ENCODE peak calls at places on chromosomes 3 and 15, in nine cellular contexts. Y is suprapubic skin, T is left lung, R is PC-3, Q is left colon, J is stomach, M is HS-27A, X is aorta, E is mucosa of descending colon. P is an unnamed sample.

GRCh38 chr15:96893159-96893906 is 562.8 kb downstream of the NR2F2 start:
- DNase-seq in Y (no peak), T (no peak), R (peak; percentile 13), Q (no peak), J (peak; percentile 33), M (no peak), X (no peak), E (no peak), P (peak; percentile 16)

GRCh38 chr3:12318758-12319621 is 30.1 kb downstream of the PPARG start:
- DNase-seq in Y (no peak), T (no peak), R (peak; percentile 48), Q (no peak), J (no peak), M (no peak), X (no peak), E (no peak), P (peak; percentile 73)

GRCh38 chr3:18419232-18419631 is 5.9 kb downstream of the SATB1 start:
- DNase-seq in Y (no peak), T (no peak), R (peak; percentile 40), Q (no peak), J (no peak), M (no peak), X (no peak), E (no peak), P (no peak)

GRCh38 chr3:106326941-106327765 is 458.3 kb upstream of the CBLB start:
- DNase-seq in Y (no peak), T (no peak), R (peak; percentile 16), Q (no peak), J (no peak), M (no peak), X (no peak), E (no peak), P (peak; percentile 78)

GRCh38 chr3:83195243-83195642 is 1433.8 kb upstream of the GBE1 start:
- DNase-seq in Y (no peak), T (no peak), R (no peak), Q (no peak), J (no peak), M (no peak), X (no peak), E (no peak), P (no peak)

GRCh38 chr15:44735482-44736260 is 657 bp upstream of the TRIM69 start:
- DNase-seq in Y (no peak), T (no peak), R (no peak), Q (peak; percentile 27), J (no peak), M (no peak), X (peak; percentile 81), E (no peak), P (no peak)

GRCh38 chr3:154243353-154243752 is 80.9 kb downstream of the DHX36 start:
- DNase-seq in Y (no peak), T (no peak), R (peak; percentile 21), Q (no peak), J (no peak), M (no peak), X (no peak), E (no peak), P (peak; percentile 52)

GRCh38 chr15:88378259-88378658 is 88.9 kb downstream of the MRPL46 start:
- DNase-seq in Y (no peak), T (no peak), R (no peak), Q (no peak), J (no peak), M (no peak), X (no peak), E (no peak), P (peak; percentile 47)

GRCh38 chr3:178001670-178002101 is 534.5 kb upstream of the KCNMB2 start:
- DNase-seq in Y (no peak), T (no peak), R (no peak), Q (no peak), J (no peak), M (no peak), X (no peak), E (no peak), P (no peak)

GRCh38 chr3:173663664-173664063 is 266.1 kb downstream of the NLGN1 start:
- DNase-seq in Y (no peak), T (no peak), R (no peak), Q (no peak), J (no peak), M (no peak), X (no peak), E (no peak), P (peak; percentile 33)

GRCh38 chr15:67225336-67225735 is 29.1 kb downstream of the AAGAB start:
- DNase-seq in Y (no peak), T (no peak), R (peak; percentile 42), Q (no peak), J (no peak), M (peak; percentile 40), X (no peak), E (no peak), P (peak; percentile 74)

GRCh38 chr15:43260011-43260615 is 6.6 kb downstream of the TGM5 start:
- DNase-seq in Y (no peak), T (no peak), R (no peak), Q (no peak), J (no peak), M (no peak), X (no peak), E (no peak), P (no peak)

GRCh38 chr15:65054333-65055200 is 9.4 kb downstream of the SLC51B start:
- DNase-seq in Y (peak; percentile 79), T (peak; percentile 86), R (peak; percentile 65), Q (peak; percentile 80), J (peak; percentile 80), M (no peak), X (peak; percentile 91), E (no peak), P (peak; percentile 71)

GRCh38 chr15:77069521-77070121 is 1.3 kb downstream of the TSPAN3 start:
- DNase-seq in Y (no peak), T (no peak), R (peak; percentile 53), Q (peak; percentile 79), J (peak; percentile 47), M (no peak), X (no peak), E (peak; percentile 51), P (no peak)

GRCh38 chr15:74792227-74793016 is 10.5 kb downstream of the CSK start:
- DNase-seq in Y (no peak), T (peak; percentile 73), R (no peak), Q (no peak), J (no peak), M (no peak), X (no peak), E (peak; percentile 78), P (no peak)

GRCh38 chr3:63914312-63914711 is 2.1 kb upstream of the SCAANT1 start:
- DNase-seq in Y (no peak), T (no peak), R (peak; percentile 38), Q (peak; percentile 47), J (peak; percentile 68), M (no peak), X (no peak), E (no peak), P (peak; percentile 72)

GRCh38 chr3:183579967-183580720 is 24.6 kb upstream of the KLHL6 start:
- DNase-seq in Y (no peak), T (no peak), R (no peak), Q (no peak), J (no peak), M (no peak), X (no peak), E (no peak), P (peak; percentile 70)

GRCh38 chr3:66495633-66496032 is 5.2 kb downstream of the LRIG1 start:
- DNase-seq in Y (no peak), T (no peak), R (no peak), Q (no peak), J (no peak), M (no peak), X (no peak), E (no peak), P (no peak)

GRCh38 chr3:15405448-15406050 is 21.8 kb downstream of the METTL6 start:
- DNase-seq in Y (no peak), T (no peak), R (peak; percentile 72), Q (no peak), J (no peak), M (no peak), X (no peak), E (no peak), P (peak; percentile 84)

GRCh38 chr3:61570813-61571212 is 9.4 kb downstream of the PTPRG start:
- DNase-seq in Y (no peak), T (no peak), R (no peak), Q (no peak), J (no peak), M (no peak), X (no peak), E (no peak), P (no peak)

GRCh38 chr15:90044191-90044590 is 43.1 kb downstream of the ZNF710 start:
- DNase-seq in Y (no peak), T (no peak), R (no peak), Q (no peak), J (no peak), M (no peak), X (peak; percentile 68), E (no peak), P (no peak)

GRCh38 chr15:43872416-43873020 is 45.7 kb downstream of the WDR76 start:
- DNase-seq in Y (no peak), T (no peak), R (peak; percentile 73), Q (peak; percentile 39), J (no peak), M (peak; percentile 11), X (no peak), E (no peak), P (peak; percentile 89)

GRCh38 chr3:122301063-122301462 is 24.0 kb upstream of the CSTA start:
- DNase-seq in Y (no peak), T (no peak), R (no peak), Q (no peak), J (no peak), M (no peak), X (no peak), E (no peak), P (no peak)

GRCh38 chr3:111473550-111473949 is 68.4 kb upstream of the CD96 start:
- DNase-seq in Y (no peak), T (no peak), R (no peak), Q (no peak), J (no peak), M (no peak), X (no peak), E (no peak), P (no peak)

GRCh38 chr3:10484709-10485108 is 20.7 kb downstream of the ATP2B2 start:
- DNase-seq in Y (no peak), T (peak; percentile 3), R (no peak), Q (no peak), J (no peak), M (no peak), X (no peak), E (no peak), P (no peak)

GRCh38 chr15:62559049-62559733 is 394.1 kb upstream of the C2CD4B start:
- DNase-seq in Y (no peak), T (no peak), R (no peak), Q (no peak), J (no peak), M (no peak), X (no peak), E (no peak), P (peak; percentile 90)

GRCh38 chr3:162338514-162338913 is 841.9 kb downstream of the OTOL1 start:
- DNase-seq in Y (no peak), T (no peak), R (peak; percentile 56), Q (no peak), J (no peak), M (no peak), X (no peak), E (no peak), P (no peak)

GRCh38 chr3:161915283-161915682 is 418.7 kb downstream of the OTOL1 start:
- DNase-seq in Y (no peak), T (no peak), R (no peak), Q (no peak), J (no peak), M (no peak), X (no peak), E (no peak), P (no peak)

GRCh38 chr3:169641167-169641566 is 22.3 kb downstream of the MECOM start:
- DNase-seq in Y (no peak), T (no peak), R (no peak), Q (peak; percentile 33), J (no peak), M (no peak), X (no peak), E (no peak), P (no peak)

GRCh38 chr3:176814252-176814651 is 383.0 kb downstream of the TBL1XR1 start:
- DNase-seq in Y (no peak), T (no peak), R (peak; percentile 78), Q (peak; percentile 61), J (peak; percentile 41), M (peak; percentile 5), X (peak; percentile 55), E (peak; percentile 45), P (peak; percentile 5)

GRCh38 chr3:186477876-186478275 is 66.3 kb downstream of the CRYGS start:
- DNase-seq in Y (no peak), T (no peak), R (no peak), Q (no peak), J (no peak), M (no peak), X (no peak), E (no peak), P (no peak)